ENCODE peak calls at places on chromosomes 1 and 21, in six cellular contexts. Z, V, F, C, N and Y are unnamed samples. For H3K36me3, the result is how much of the 10 kb centered on the place peaks cover.

GRCh38 chr1:203327684-203328457 is 22.6 kb downstream of the BTG2 start:
- DNase-seq in Z (peak), V (no peak), F (peak), C (no peak), N (peak), Y (no peak)

GRCh38 chr1:24925082-24925779 is 4.8 kb downstream of the RUNX3 start:
- DNase-seq in Z (no peak), V (no peak), F (no peak), C (no peak), N (no peak), Y (no peak)

GRCh38 chr1:234987415-234988159 is 141.1 kb downstream of the TOMM20 start:
- DNase-seq in Z (peak), V (peak), F (peak), C (no peak), N (peak), Y (peak)

GRCh38 chr1:231626951-231627614 is 493 bp downstream of the DISC1 start:
- DNase-seq in Z (peak), V (peak), F (peak), C (no peak), N (peak), Y (peak)

GRCh38 chr1:17771014-17771413 is 15.9 kb downstream of the ACTL8 start:
- DNase-seq in Z (no peak), V (no peak), F (no peak), C (no peak), N (no peak), Y (no peak)

GRCh38 chr1:23779826-23780371 is 1.7 kb downstream of the PITHD1 start:
- DNase-seq in Z (peak), V (no peak), F (no peak), C (no peak), N (no peak), Y (no peak)

GRCh38 chr1:212981571-212982328 is 31.4 kb downstream of the VASH2 start:
- DNase-seq in Z (no peak), V (no peak), F (no peak), C (no peak), N (no peak), Y (no peak)

GRCh38 chr1:17923684-17924083 is 168.6 kb downstream of the ACTL8 start:
- DNase-seq in Z (no peak), V (no peak), F (no peak), C (no peak), N (no peak), Y (no peak)

GRCh38 chr1:181394766-181395165 is 88.6 kb upstream of the CACNA1E start:
- DNase-seq in Z (no peak), V (no peak), F (no peak), C (no peak), N (no peak), Y (no peak)

GRCh38 chr21:31279986-31280385 is 64.1 kb downstream of the TIAM1 start:
- DNase-seq in Z (no peak), V (no peak), F (no peak), C (no peak), N (no peak), Y (no peak)

GRCh38 chr1:29655945-29656866 is 419.9 kb downstream of the PTPRU start:
- DNase-seq in Z (peak), V (no peak), F (no peak), C (no peak), N (peak), Y (no peak)

GRCh38 chr1:232045571-232045970 is 419.0 kb downstream of the DISC1 start:
- DNase-seq in Z (no peak), V (no peak), F (no peak), C (no peak), N (no peak), Y (no peak)

GRCh38 chr1:6041432-6042062 is 4.1 kb upstream of the KCNAB2 start:
- DNase-seq in Z (peak), V (no peak), F (no peak), C (no peak), N (peak), Y (no peak)

GRCh38 chr1:173002891-173003582 is 47.7 kb downstream of the TNFSF18 start:
- DNase-seq in Z (peak), V (no peak), F (no peak), C (peak), N (peak), Y (no peak)

GRCh38 chr1:16137890-16138467 is 17.9 kb downstream of the EPHA2 start:
- DNase-seq in Z (no peak), V (no peak), F (no peak), C (no peak), N (no peak), Y (no peak)
- H3K36me3 ChIP-seq in Z (half or more), V (under half), F (under half), C (under half), N (under half), Y (under half)

DNA sequence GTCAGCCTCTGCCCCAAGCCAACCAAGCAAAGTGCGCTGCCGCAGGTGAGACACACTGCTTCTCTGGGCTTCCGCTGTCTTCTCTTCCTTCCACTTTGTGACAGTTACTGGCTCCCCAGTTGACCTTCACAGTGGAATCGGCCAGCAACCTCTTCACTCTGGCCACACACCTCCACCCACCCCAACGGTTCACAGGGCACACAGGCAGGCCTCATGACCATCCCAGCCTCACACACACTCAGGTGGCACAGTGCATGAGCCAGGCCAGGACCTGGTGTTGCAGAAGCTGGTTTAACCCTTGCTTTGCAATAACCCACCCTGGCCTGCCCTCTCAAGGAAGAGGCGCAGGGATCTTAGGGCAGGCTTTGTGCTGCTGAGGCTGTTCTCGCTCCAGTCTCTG is 69.2 kb downstream of the SSBP3 start:
- DNase-seq in Z (no peak), V (no peak), F (no peak), C (no peak), N (no peak), Y (no peak)
- H3K36me3 ChIP-seq in Z (under half), V (under half), F (under half), C (under half), N (under half), Y (under half)

GRCh38 chr1:1861339-1861730 is 29.6 kb downstream of the GNB1 start:
- DNase-seq in Z (no peak), V (no peak), F (no peak), C (no peak), N (no peak), Y (no peak)

GRCh38 chr1:1872329-1872994 is 18.4 kb downstream of the GNB1 start:
- DNase-seq in Z (no peak), V (no peak), F (no peak), C (no peak), N (no peak), Y (no peak)

GRCh38 chr1:1862905-1863547 is 27.9 kb downstream of the GNB1 start:
- DNase-seq in Z (no peak), V (no peak), F (no peak), C (no peak), N (no peak), Y (no peak)

GRCh38 chr1:1869459-1869858 is 21.4 kb downstream of the GNB1 start:
- DNase-seq in Z (no peak), V (no peak), F (no peak), C (no peak), N (no peak), Y (no peak)

DNA sequence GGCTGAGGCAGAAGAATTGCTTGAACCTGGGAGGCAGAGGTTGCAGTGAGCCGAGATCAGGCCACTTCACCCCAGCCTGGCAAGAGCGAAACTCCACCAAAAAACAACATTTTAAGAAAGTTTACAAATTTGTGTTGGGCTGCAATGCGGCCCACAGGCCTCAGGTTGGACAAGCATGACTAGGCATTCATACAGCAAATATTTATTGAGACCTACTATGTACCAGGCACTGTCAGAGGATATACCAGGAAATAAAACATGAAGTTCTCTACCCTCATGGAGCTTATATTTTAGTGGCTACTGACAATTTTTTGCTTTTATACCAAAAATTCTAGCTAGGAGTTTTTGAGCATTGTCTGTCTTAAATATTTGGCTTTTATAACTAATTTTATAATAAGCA is 23.7 kb downstream of the GNB1 start:
- DNase-seq in Z (no peak), V (no peak), F (no peak), C (no peak), N (no peak), Y (no peak)
- H3K36me3 ChIP-seq in Z (under half), V (under half), F (under half), C (under half), N (under half), Y (under half)

GRCh38 chr1:37965301-37965700 is 18.4 kb upstream of the INPP5B start:
- DNase-seq in Z (no peak), V (no peak), F (no peak), C (no peak), N (no peak), Y (no peak)
- H3K36me3 ChIP-seq in Z (under half), V (under half), F (under half), C (under half), N (under half), Y (half or more)

DNA sequence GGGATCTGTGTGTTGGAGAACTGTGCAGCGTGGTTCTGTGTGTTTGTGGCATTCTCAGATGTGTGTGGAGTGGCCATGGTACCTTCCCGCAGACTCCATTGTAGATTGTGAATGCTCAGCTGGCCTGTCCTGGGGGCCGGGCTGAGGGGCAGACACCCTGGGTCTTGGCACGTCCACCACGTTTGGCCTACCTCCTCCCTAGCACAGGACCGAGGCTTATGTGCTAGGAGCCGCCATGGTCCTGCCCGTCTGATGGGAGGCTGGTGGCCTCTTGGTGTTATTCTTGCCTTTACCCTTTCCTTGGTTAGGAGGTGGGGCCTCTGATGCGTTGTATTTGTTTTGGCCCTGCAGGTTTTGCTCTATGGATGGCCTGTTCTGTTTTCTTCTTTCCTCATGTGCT is 25.1 kb downstream of the SNAP47 start:
- DNase-seq in Z (no peak), V (no peak), F (no peak), C (no peak), N (no peak), Y (no peak)
- H3K36me3 ChIP-seq in Z (half or more), V (under half), F (under half), C (under half), N (under half), Y (under half)

DNA sequence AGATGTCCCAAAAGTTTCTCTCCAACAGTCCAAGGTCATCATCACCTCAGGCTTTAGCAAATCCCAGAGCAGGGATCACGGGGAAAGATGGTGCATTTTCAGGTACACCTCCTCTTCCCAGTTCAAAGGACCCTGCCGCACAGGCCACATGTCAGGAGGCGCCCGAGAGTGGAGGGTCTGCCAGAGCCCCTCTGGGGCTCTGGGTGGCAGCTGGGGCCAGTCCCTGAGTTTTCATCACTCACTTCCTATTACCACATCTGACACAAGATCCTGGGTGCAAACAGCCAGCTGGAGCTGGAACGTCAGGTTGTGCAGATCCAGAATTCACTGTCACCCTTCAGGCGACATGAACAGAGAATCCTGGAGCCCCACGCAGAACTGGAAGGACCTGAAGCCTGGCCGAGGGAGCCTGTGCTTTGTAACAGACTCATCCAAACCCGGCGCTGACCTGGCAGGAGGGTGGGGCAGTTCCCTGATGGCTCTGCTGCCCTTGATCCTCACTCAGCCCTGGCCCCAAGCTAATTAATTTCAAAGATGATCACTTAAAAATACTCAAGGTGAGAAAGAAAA is 8.8 kb downstream of the TMEM63A start:
- DNase-seq in Z (no peak), V (no peak), F (no peak), C (no peak), N (no peak), Y (no peak)
- H3K36me3 ChIP-seq in Z (under half), V (under half), F (under half), C (under half), N (under half), Y (under half)

DNA sequence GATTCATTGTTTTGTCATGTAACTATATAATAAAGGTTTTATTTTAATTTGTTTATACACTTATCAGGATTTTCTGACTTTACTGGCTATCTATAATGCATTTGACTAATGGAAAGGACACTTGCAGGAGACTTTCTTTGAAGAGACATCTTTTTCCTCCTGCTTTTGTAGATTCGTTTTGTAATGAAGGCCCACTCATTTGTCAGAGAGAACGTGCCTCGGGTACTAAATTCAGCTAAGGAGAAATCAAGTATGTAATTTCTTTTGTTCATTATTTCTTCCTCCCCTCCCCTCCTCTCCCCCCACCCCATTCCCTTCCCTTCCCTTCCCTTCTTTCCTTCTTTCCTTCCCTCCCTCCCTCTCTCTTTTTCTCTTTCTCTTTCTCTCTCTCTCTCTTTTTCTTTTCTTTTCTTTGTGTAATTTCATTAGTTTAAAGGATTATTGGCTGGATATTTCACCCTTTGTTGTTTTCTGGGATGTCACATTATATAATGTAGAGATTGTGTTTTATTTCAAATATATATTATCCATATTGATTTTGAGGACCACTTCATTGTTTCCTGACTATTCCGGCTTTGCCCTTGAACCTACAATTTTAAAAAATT is 23.7 kb upstream of the AXDND1 start:
- DNase-seq in Z (no peak), V (no peak), F (no peak), C (no peak), N (no peak), Y (no peak)
- H3K36me3 ChIP-seq in Z (under half), V (under half), F (under half), C (under half), N (under half), Y (under half)